ENCODE peak calls at places on chromosomes 11 and 22, in nine cellular contexts. F is transverse colon, R is suprapubic skin, O is sigmoid colon, X is K562, E is SK-N-SH, C is esophagus muscularis mucosa, H is HepG2, V is upper lobe of left lung. K is an unnamed sample.

GRCh38 chr11:6401439-6401838 is 11.2 kb downstream of the SMPD1 start:
- DNase-seq in E (no peak), C (no peak), H (no peak), O (no peak), V (no peak), F (no peak), R (no peak), X (no peak), K (no peak)

GRCh38 chr11:59614277-59615131 is 1.1 kb downstream of the OSBP start:
- DNase-seq in E (no peak), V (no peak), C (no peak), O (no peak), R (no peak), F (no peak), H (no peak), X (no peak), K (no peak)

GRCh38 chr22:22684605-22685561 is 40.5 kb downstream of the GGTLC2 start:
- DNase-seq in V (peak; percentile 22), R (no peak), C (no peak), O (peak; percentile 43), F (peak; percentile 58), H (no peak), X (peak; percentile 78), E (no peak), K (no peak)

GRCh38 chr11:35272391-35272821 is 133.4 kb downstream of the CD44 start:
- DNase-seq in R (no peak), V (no peak), O (no peak), E (no peak), X (no peak), F (peak; percentile 12), H (no peak), C (no peak), K (no peak)

GRCh38 chr11:78576549-78577097 is 2.0 kb upstream of the NARS2 start:
- DNase-seq in H (peak; percentile 94), R (no peak), X (no peak), E (no peak), F (no peak), O (no peak), C (no peak), V (no peak), K (no peak)

GRCh38 chr11:120807414-120808150 is 216.3 kb upstream of the TBCEL start:
- DNase-seq in H (peak; percentile 60), F (no peak), O (no peak), X (no peak), R (no peak), E (no peak), V (no peak), C (no peak), K (no peak)

GRCh38 chr11:131234146-131234680 is 136.2 kb upstream of the NTM start:
- DNase-seq in R (no peak), O (no peak), V (peak; percentile 54), E (no peak), X (no peak), C (no peak), F (no peak), H (no peak), K (no peak)

GRCh38 chr11:29534831-29535230 is 482.0 kb downstream of the KCNA4 start:
- DNase-seq in E (no peak), R (no peak), H (no peak), C (no peak), O (no peak), F (no peak), V (no peak), X (no peak), K (no peak)

DNA sequence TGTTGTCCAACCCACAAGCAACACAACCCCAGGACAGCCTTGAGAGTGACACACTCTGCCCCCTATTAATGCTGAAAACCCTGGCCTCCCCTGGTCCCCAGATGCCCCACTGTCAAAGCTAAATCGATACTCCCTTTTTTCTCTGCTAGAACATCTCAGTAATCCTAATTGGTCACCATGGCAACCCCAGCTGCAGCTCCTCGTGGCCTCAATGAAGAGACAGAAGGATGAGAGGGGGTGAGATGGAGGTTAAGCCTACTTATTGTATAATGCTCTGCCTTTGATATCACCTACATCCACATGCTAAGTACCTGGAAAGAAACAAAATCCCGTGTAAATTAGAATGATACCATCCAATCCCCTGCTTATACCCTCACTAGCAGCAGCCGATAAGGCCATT is 399.7 kb downstream of the BUD13 start:
- DNase-seq in O (no peak), R (no peak), X (no peak), V (no peak), F (no peak), E (no peak), H (no peak), C (no peak), K (no peak)
- TF ChIP-seq POLR2AphosphoS5 in O (no peak), R (no peak), X (no peak), V (no peak), F (no peak), E (no peak), H (no peak), C (no peak), K (no peak)

GRCh38 chr11:68340003-68340767 is 27.8 kb downstream of the LRP5 start:
- DNase-seq in O (no peak), R (no peak), V (no peak), X (no peak), F (no peak), E (no peak), C (no peak), H (no peak), K (no peak)
- TF ChIP-seq EP300 in O (no peak), R (no peak), V (no peak), X (no peak), F (no peak), E (no peak), C (no peak), H (no peak), K (no peak)

GRCh38 chr11:472816-473215 is 22.7 kb downstream of the PTDSS2 start:
- DNase-seq in R (no peak), V (peak; percentile 68), X (no peak), F (no peak), H (no peak), C (no peak), E (peak; percentile 17), O (no peak), K (no peak)
- H3K27ac ChIP-seq in R (no peak overlapping the region), V (no peak overlapping the region), X (no peak overlapping the region), F (no peak overlapping the region), H (no peak overlapping the region), C (no peak overlapping the region), E (no peak overlapping the region), O (no peak overlapping the region), K (no peak overlapping the region)

GRCh38 chr22:35625763-35626162 is 8.6 kb upstream of the MB start:
- DNase-seq in R (no peak), H (no peak), O (no peak), C (no peak), V (no peak), X (no peak), F (no peak), E (no peak), K (no peak)

GRCh38 chr22:35628732-35629131 is 11.6 kb upstream of the MB start:
- DNase-seq in X (no peak), V (no peak), E (no peak), C (no peak), R (no peak), F (no peak), H (no peak), O (no peak), K (no peak)

GRCh38 chr22:35629406-35630234 is 12.5 kb upstream of the MB start:
- DNase-seq in H (no peak), V (no peak), R (peak; percentile 84), C (peak; percentile 94), F (peak; percentile 60), E (no peak), O (peak; percentile 91), X (peak; percentile 26), K (peak; percentile 50)

GRCh38 chr22:35624547-35624946 is 7.4 kb upstream of the MB start:
- DNase-seq in O (no peak), C (no peak), E (no peak), R (no peak), X (no peak), F (no peak), H (no peak), V (no peak), K (no peak)

DNA sequence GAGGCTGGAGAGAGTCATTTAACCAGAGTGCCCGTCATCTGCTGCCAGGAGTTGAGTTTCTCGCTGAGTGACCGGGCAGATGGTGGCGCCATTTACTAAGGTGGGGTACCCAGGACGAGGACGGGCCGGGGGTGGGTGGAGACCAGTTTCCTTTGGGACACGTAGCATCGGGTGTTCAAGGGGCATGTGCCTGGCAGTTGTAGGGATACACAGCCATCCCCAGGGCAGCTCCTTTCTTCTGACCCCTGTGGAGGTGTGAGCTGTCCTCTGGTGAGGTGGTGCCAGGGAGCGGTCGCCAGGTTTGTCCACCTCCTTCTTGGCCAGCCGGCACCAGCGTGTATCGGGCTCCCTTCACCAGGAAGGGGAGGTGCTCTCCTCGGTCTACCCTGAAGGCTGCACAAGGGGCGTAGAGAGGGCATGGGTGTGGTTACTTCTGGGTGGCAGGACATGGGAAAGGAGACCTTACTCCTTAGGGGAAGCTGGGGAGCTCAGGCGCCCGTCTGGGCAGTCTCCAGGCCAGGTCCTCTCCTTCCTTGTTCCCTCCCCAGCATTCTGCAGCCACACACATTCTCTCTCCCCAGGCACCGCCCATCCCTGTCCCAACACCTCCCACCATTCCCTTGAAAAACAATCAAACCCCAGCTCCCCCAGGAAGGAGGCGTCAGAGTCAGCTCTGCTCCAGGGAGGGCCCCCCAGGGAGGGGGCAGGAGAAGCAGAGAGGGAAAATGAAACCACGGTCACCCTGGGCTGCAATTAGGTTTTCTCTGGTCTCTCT is 10.3 kb upstream of the MB start:
- DNase-seq in V (no peak), E (peak; percentile 68), X (no peak), H (peak; percentile 64), R (peak; percentile 92), O (peak; percentile 93), C (peak; percentile 97), F (peak; percentile 90), K (peak; percentile 87)
- TF ChIP-seq POLR2AphosphoS5 in V (peak; percentile 61), E (no peak), X (no peak), H (no peak), R (no peak), O (peak; percentile 45), C (peak; percentile 43), F (peak; percentile 51), K (peak; percentile 20)

K was measured in stomach.